ENCODE peak calls at places on chromosomes 4 and X, in ten cellular contexts. U is uterus, P is sigmoid colon, V is spleen, S is right lobe of liver, K is upper lobe of left lung, G is endothelial cell of umbilical vein, Q is transverse colon, H is IMR-90, B is esophagus muscularis mucosa. F is an unnamed sample.

GRCh38 chr4:151347891-151348290 is 22.5 kb upstream of the SH3D19 start:
- DNase-seq in K (no peak), G (no peak), S (no peak), B (no peak), U (no peak), P (no peak), V (no peak), H (no peak), Q (no peak), F (no peak)

GRCh38 chrX:133307094-133307493 is 88.9 kb upstream of the TFDP3 start:
- DNase-seq in G (no peak), H (no peak), P (no peak), K (no peak), S (no peak), V (no peak), B (no peak), Q (no peak), U (no peak), F (no peak)

GRCh38 chr4:13920111-13920875 is 292.8 kb upstream of the BOD1L1 start:
- DNase-seq in P (no peak), Q (no peak), B (peak; percentile 70), G (no peak), H (peak; percentile 81), U (no peak), K (no peak), V (no peak), S (no peak), F (no peak)

GRCh38 chr4:173231916-173232315 is 63.3 kb downstream of the GALNT7 start:
- DNase-seq in H (peak; percentile 18), Q (no peak), S (no peak), B (no peak), U (no peak), K (no peak), V (no peak), P (no peak), G (peak; percentile 79), F (no peak)

GRCh38 chr4:20124317-20125026 is 127.2 kb upstream of the SLIT2 start:
- DNase-seq in P (no peak), H (no peak), V (no peak), B (no peak), U (no peak), G (no peak), Q (no peak), K (no peak), S (no peak), F (no peak)

GRCh38 chr4:156475322-156475721 is 496.3 kb downstream of the PDGFC start:
- DNase-seq in Q (no peak), B (no peak), V (no peak), P (no peak), G (peak; percentile 69), H (peak; percentile 76), K (no peak), U (no peak), S (no peak), F (no peak)

GRCh38 chr4:42627887-42628646 is 28.8 kb downstream of the ATP8A1 start:
- DNase-seq in B (no peak), S (no peak), P (peak; percentile 67), V (peak; percentile 90), Q (peak; percentile 53), K (no peak), U (peak; percentile 45), H (no peak), G (no peak), F (peak; percentile 82)

GRCh38 chr4:140816806-140817205 is 60.6 kb upstream of the TBC1D9 start:
- DNase-seq in H (no peak), B (no peak), G (no peak), S (no peak), U (no peak), V (no peak), P (no peak), Q (no peak), K (no peak), F (no peak)

GRCh38 chr4:119210760-119211159 is 1.8 kb upstream of the USP53 start:
- DNase-seq in K (no peak), Q (no peak), H (peak; percentile 68), P (no peak), U (no peak), B (no peak), V (no peak), G (no peak), S (no peak), F (no peak)

GRCh38 chr4:119211856-119212250 is 660 bp upstream of the USP53 start:
- DNase-seq in K (no peak), G (no peak), P (no peak), B (no peak), H (no peak), U (no peak), V (no peak), S (no peak), Q (no peak), F (no peak)

GRCh38 chr4:119212251-119212963 is at the start of gene USP53:
- DNase-seq in H (peak; percentile 97), G (peak; percentile 99), V (peak; percentile 99), U (peak; percentile 98), B (peak; percentile 99), P (peak; percentile 99), K (peak; percentile 99), Q (peak; percentile 99), S (peak; percentile 99), F (peak; percentile 100)

GRCh38 chr4:119209586-119209985 is 2.9 kb upstream of the USP53 start:
- DNase-seq in V (no peak), Q (peak; percentile 20), B (no peak), P (no peak), S (no peak), G (no peak), H (no peak), K (no peak), U (no peak), F (no peak)

DNA sequence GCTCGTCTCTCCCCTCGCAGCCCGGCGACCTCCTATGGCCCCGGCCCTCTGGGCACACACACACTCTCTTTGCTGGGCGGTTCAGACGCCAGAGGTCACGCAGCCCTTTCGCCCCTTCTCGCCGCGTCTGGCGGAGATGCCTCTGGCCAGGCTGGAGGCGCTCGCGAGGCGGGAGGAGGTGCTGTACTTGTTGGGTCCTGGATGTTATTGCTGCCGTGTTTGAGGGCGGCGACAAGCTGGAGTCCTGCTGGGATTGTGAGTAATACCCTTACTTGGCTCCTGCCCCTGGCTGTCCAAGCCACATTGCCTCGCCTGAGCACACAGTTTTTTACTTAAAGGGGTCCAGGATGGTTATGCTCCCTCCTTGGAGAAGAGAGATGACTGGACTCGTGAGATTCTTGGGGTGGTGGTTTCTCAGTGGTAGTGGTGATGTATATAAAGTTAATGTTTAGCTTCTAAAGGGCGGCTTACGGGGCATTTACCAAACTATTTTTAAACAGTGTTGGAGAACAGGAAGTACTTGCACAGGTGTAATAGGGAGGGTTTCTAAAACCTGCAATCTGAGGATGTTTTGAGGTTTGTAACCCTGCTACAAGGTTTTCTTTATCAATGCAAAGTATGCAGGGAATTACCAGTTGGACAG is 572 bp downstream of the USP53 start:
- DNase-seq in U (peak; percentile 86), B (peak; percentile 96), S (peak; percentile 85), K (peak; percentile 86), Q (peak; percentile 85), V (peak; percentile 94), H (peak; percentile 94), P (peak; percentile 95), G (peak; percentile 95), F (peak; percentile 97)
- TF ChIP-seq CTCF in U (peak; percentile 38), B (peak; percentile 23), S (peak; percentile 16), K (peak; percentile 1), Q (peak; percentile 22), V (no peak), H (peak; percentile 38), P (no peak), G (peak; percentile 60), F (no peak)

DNA sequence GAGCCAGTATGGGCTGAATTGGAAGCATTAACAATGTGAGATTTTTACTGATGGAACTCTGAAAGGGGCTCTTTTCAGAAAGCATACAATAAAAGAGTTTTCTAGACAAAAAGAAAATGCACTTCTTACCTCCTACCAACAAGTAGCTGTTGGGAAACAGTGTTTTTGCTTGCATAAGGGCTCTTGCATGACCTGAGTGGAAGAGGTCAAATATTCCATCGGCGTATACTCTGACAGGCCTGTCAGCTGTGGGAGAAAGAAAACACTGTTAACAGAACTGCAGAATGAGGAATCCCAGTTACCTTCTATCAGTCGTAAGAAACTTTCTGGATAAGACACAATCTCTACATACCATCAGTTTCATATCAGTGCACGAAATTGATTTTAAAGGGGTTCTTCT is 39.5 kb downstream of the PCYT1B start:
- DNase-seq in S (no peak), U (no peak), Q (no peak), B (no peak), P (no peak), V (no peak), G (no peak), K (no peak), H (no peak), F (no peak)
- H3K4me3 ChIP-seq in S (no peak overlapping the region), U (no peak overlapping the region), Q (no peak overlapping the region), B (no peak overlapping the region), P (no peak overlapping the region), V (no peak overlapping the region), G (no peak overlapping the region), K (no peak overlapping the region), H (no peak overlapping the region), F (no peak overlapping the region)

DNA sequence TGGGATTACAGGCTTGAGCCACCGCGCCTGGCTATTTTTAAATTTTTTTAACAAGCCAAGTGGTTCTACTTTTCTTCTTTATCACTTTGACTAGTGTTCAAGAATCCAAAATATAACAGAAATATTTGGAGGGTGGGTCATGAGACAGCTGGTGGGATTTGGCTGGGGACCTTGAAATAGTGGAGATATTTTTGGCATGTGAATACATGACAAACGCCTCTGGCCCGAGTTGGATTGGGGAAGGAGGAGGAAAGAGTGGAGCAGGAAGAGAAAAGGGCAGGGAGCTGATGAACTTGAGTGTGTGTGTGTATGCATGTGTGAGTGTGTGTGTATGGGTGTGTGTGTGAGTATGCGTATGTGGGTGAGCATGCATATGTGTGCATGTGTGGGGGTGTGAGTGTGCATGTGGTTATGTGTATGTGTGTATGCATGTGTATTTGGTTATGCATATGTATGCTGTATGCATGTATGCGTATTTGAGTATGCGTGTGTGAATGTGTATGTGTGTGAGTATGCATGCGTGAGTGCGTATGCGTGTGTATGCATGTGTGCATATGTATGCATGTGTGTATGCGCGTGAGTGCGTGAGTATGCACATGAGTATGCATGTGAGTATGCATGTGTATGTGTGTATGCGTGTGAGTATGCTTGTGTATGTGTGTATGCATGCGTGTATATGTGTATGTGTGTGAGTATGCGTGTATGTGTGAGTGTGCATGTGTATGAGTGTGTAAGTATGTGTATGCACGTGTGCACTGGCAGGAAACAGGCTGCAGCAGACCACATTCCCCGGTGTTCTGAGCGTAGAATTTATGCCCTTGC is 49.6 kb downstream of the JADE1 start:
- DNase-seq in S (no peak), Q (no peak), V (no peak), K (no peak), U (no peak), G (no peak), P (no peak), H (peak; percentile 91), B (no peak), F (no peak)
- TF ChIP-seq POLR2A in S (no peak), Q (no peak), V (no peak), K (no peak), U (no peak), G (no peak), P (no peak), H (no peak), B (no peak), F (no peak)

DNA sequence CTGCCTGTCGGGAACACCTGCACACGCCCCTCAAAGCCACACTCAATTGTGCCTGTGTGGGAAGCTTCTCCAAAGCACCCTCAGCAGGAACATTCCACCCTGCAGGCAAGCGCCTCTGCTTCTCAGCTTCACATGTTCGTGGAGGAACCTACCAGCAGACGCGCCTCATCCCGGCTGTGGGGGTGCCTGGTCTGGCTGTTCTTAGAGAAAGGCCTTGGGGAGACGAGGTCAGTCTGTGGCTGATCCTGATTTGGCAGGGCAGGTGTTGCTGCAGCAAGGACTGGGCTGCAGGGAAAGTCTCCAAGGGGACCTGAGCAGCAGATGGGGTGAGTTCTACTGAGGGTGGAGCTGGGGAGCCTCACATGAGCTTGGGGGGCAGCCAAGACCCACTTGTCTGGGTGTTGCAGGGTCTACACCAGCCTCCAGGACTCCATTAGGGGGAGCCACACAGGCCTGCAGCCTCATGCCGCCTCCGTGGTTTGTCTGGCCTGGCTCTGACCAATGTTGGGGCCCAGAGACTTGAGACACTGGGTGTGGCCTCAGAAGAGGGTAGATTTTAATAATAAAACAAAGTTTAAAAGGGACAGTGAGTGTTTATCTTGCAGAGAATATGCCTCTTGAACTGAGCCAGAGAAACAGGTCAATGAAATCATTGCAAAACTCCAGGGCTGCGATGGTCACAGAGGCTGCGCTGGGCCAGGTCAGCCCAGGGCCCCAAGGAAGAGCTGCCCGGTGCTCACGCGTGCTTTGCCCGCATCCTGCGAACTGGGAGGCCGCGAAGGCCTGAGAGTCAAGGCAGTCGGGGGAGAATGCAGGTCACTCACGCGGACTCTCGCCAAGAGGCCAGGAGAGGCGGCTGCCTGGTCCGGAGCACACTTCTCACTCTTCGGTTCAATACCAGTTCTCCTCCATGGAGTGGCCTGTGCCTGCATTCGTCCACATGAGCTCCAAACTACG is 21.1 kb downstream of the RNF212 start:
- DNase-seq in K (no peak), U (no peak), S (no peak), Q (no peak), V (peak; percentile 51), G (no peak), B (no peak), H (no peak), P (no peak), F (no peak)
- TF ChIP-seq CTCF in K (no peak), U (no peak), S (no peak), Q (no peak), V (no peak), G (peak; percentile 19), B (no peak), H (no peak), P (no peak), F (no peak)

F was measured in lower leg skin.